ENCODE peak calls at places on chromosomes 16 and 17, in ten cellular contexts. I, O, B, A, Z, U, H, P, J and S are unnamed samples.

GRCh38 chr16:57828272-57829161 is 26.2 kb upstream of the KIFC3 start:
- DNase-seq in B (no peak), P (no peak), H (no peak), A (peak), O (no peak), U (no peak), Z (no peak), J (no peak), I (no peak), S (no peak)

GRCh38 chr17:49434821-49435581 is 20.3 kb upstream of the PHB1 start:
- DNase-seq in P (peak), A (peak), H (peak), J (no peak), B (peak), I (peak), U (peak), Z (peak), O (peak), S (peak)

GRCh38 chr17:17347234-17347955 is 44.2 kb downstream of the NT5M start:
- DNase-seq in P (no peak), U (no peak), J (no peak), B (no peak), O (no peak), Z (no peak), H (no peak), A (no peak), I (no peak), S (no peak)

GRCh38 chr16:83051451-83051850 is 424.7 kb downstream of the CDH13 start:
- DNase-seq in H (no peak), A (no peak), U (no peak), P (no peak), B (no peak), O (no peak), J (no peak), I (no peak), Z (no peak), S (no peak)

GRCh38 chr17:63395075-63395815 is 50.9 kb downstream of the CYB561 start:
- DNase-seq in Z (no peak), J (no peak), B (peak), O (no peak), I (peak), H (no peak), U (no peak), A (no peak), P (no peak), S (no peak)

GRCh38 chr16:81076566-81077076 is 417 bp downstream of the C16orf46 start:
- DNase-seq in A (peak), H (peak), P (peak), J (peak), Z (peak), B (peak), U (peak), I (peak), O (peak), S (peak)

GRCh38 chr16:15703029-15703736 is 53.1 kb downstream of the NDE1 start:
- DNase-seq in J (no peak), A (no peak), B (no peak), O (no peak), P (no peak), I (no peak), U (no peak), Z (no peak), H (no peak), S (no peak)

GRCh38 chr16:27982184-27982583 is 81.3 kb downstream of the GSG1L start:
- DNase-seq in H (no peak), O (no peak), J (no peak), I (no peak), B (no peak), P (no peak), U (no peak), Z (no peak), A (no peak), S (no peak)

GRCh38 chr16:11236855-11237254 is 19.1 kb downstream of the SOCS1 start:
- DNase-seq in Z (no peak), O (no peak), I (no peak), H (no peak), B (no peak), U (no peak), J (no peak), A (no peak), P (no peak), S (no peak)